ENCODE peak calls at places on chromosomes 4 and X, in seven cellular contexts. One of them, this sample, is unnamed.

GRCh38 chr4:152935661-152936445 is at the start of gene FHDC1:
- DNase-seq in endothelial cell of umbilical vein: no peak
- DNase-seq in endodermal cell: peak; percentile 97
- DNase-seq in kidney: peak; percentile 90
- DNase-seq in body of pancreas: peak; percentile 93
- DNase-seq in thyroid gland: peak; percentile 95
- DNase-seq in psoas muscle: peak; percentile 17
- DNase-seq in this sample: no peak

GRCh38 chr4:100208459-100208858 is 18.2 kb upstream of the DDIT4L start:
- DNase-seq in thyroid gland: no peak
- DNase-seq in kidney: no peak
- DNase-seq in psoas muscle: no peak
- DNase-seq in endodermal cell: no peak
- DNase-seq in body of pancreas: no peak
- DNase-seq in endothelial cell of umbilical vein: no peak
- DNase-seq in this sample: no peak

GRCh38 chr4:146123231-146123630 is 52.3 kb upstream of the LSM6 start:
- DNase-seq in kidney: no peak
- DNase-seq in endodermal cell: no peak
- DNase-seq in psoas muscle: no peak
- DNase-seq in thyroid gland: no peak
- DNase-seq in endothelial cell of umbilical vein: no peak
- DNase-seq in body of pancreas: no peak
- DNase-seq in this sample: no peak

GRCh38 chr4:105191621-105192210 is 45.0 kb downstream of the TET2 start:
- DNase-seq in thyroid gland: no peak
- DNase-seq in body of pancreas: no peak
- DNase-seq in endothelial cell of umbilical vein: peak; percentile 67
- DNase-seq in psoas muscle: no peak
- DNase-seq in kidney: no peak
- DNase-seq in endodermal cell: no peak
- DNase-seq in this sample: no peak

GRCh38 chr4:176789955-176790354 is 2.8 kb downstream of the VEGFC start:
- DNase-seq in thyroid gland: peak; percentile 9
- DNase-seq in body of pancreas: no peak
- DNase-seq in kidney: no peak
- DNase-seq in psoas muscle: no peak
- DNase-seq in endothelial cell of umbilical vein: peak; percentile 81
- DNase-seq in endodermal cell: no peak
- DNase-seq in this sample: peak; percentile 22

GRCh38 chrX:1629244-1629643 is 14.4 kb downstream of the ASMT start:
- DNase-seq in psoas muscle: no peak
- DNase-seq in kidney: no peak
- DNase-seq in endodermal cell: peak; percentile 49
- DNase-seq in thyroid gland: no peak
- DNase-seq in endothelial cell of umbilical vein: no peak
- DNase-seq in body of pancreas: no peak
- DNase-seq in this sample: no peak

GRCh38 chr4:13527983-13528822 is 16.1 kb downstream of the NKX3-2 start:
- DNase-seq in body of pancreas: no peak
- DNase-seq in endodermal cell: no peak
- DNase-seq in kidney: no peak
- DNase-seq in psoas muscle: no peak
- DNase-seq in thyroid gland: no peak
- DNase-seq in endothelial cell of umbilical vein: no peak
- DNase-seq in this sample: no peak

GRCh38 chr4:41349021-41349420 is 92.3 kb downstream of the UCHL1 start:
- DNase-seq in thyroid gland: no peak
- DNase-seq in body of pancreas: no peak
- DNase-seq in kidney: no peak
- DNase-seq in psoas muscle: no peak
- DNase-seq in endodermal cell: no peak
- DNase-seq in endothelial cell of umbilical vein: peak; percentile 88
- DNase-seq in this sample: no peak

GRCh38 chrX:43559643-43560042 is 96.5 kb upstream of the MAOA start:
- DNase-seq in psoas muscle: peak; percentile 12
- DNase-seq in kidney: no peak
- DNase-seq in endothelial cell of umbilical vein: peak; percentile 57
- DNase-seq in body of pancreas: peak; percentile 55
- DNase-seq in endodermal cell: peak; percentile 91
- DNase-seq in thyroid gland: peak; percentile 50
- DNase-seq in this sample: peak; percentile 69

GRCh38 chr4:37981844-37982720 is 21.9 kb downstream of the PTTG2 start:
- DNase-seq in endodermal cell: peak; percentile 74
- DNase-seq in body of pancreas: no peak
- DNase-seq in endothelial cell of umbilical vein: no peak
- DNase-seq in psoas muscle: no peak
- DNase-seq in thyroid gland: no peak
- DNase-seq in kidney: no peak
- DNase-seq in this sample: no peak

GRCh38 chr4:37982736-37983135 is 22.5 kb downstream of the PTTG2 start:
- DNase-seq in psoas muscle: no peak
- DNase-seq in kidney: no peak
- DNase-seq in endothelial cell of umbilical vein: no peak
- DNase-seq in thyroid gland: no peak
- DNase-seq in endodermal cell: no peak
- DNase-seq in body of pancreas: no peak
- DNase-seq in this sample: no peak

GRCh38 chr4:37978509-37978908 is 18.3 kb downstream of the PTTG2 start:
- DNase-seq in endothelial cell of umbilical vein: no peak
- DNase-seq in body of pancreas: no peak
- DNase-seq in endodermal cell: no peak
- DNase-seq in psoas muscle: no peak
- DNase-seq in thyroid gland: no peak
- DNase-seq in kidney: no peak
- DNase-seq in this sample: no peak

GRCh38 chr4:37983951-37984350 is 23.8 kb downstream of the PTTG2 start:
- DNase-seq in endothelial cell of umbilical vein: no peak
- DNase-seq in kidney: no peak
- DNase-seq in thyroid gland: no peak
- DNase-seq in endodermal cell: no peak
- DNase-seq in body of pancreas: no peak
- DNase-seq in psoas muscle: no peak
- DNase-seq in this sample: no peak

DNA sequence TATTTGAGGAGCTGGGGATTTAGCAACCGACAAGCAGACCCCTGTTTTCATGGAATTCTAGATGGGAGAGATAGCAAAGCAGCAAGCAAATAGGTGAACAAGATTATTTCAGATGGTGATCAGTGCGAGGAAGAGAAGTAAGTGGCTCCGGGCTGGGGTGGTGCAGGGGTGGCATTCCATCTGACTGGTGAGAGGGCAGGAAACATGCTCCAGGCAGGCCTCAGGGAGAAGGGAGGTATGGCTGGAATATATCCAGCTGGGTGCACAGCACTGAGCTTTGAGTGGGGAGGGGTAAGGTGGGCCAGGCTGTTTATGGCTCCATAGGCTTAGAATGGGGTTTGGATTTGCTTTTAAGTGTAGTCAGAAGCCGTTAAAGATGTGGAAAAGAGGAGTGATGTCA is 21.2 kb downstream of the PTTG2 start:
- DNase-seq in psoas muscle: no peak
- DNase-seq in endothelial cell of umbilical vein: no peak
- DNase-seq in endodermal cell: peak; percentile 57
- DNase-seq in kidney: no peak
- DNase-seq in thyroid gland: peak; percentile 65
- DNase-seq in body of pancreas: no peak
- DNase-seq in this sample: no peak
- H3K4me1 ChIP-seq in psoas muscle: peaks cover 7% of the 10 kb centered on the region
- H3K4me1 ChIP-seq in endothelial cell of umbilical vein: peaks cover 13% of the 10 kb centered on the region
- H3K4me1 ChIP-seq in endodermal cell: peaks cover 8% of the 10 kb centered on the region
- H3K4me1 ChIP-seq in kidney: peaks cover 49% of the 10 kb centered on the region
- H3K4me1 ChIP-seq in thyroid gland: peaks cover 61% of the 10 kb centered on the region
- H3K4me1 ChIP-seq in body of pancreas: peaks cover 44% of the 10 kb centered on the region
- H3K4me1 ChIP-seq in this sample: no peaks in the 10 kb centered on the region

DNA sequence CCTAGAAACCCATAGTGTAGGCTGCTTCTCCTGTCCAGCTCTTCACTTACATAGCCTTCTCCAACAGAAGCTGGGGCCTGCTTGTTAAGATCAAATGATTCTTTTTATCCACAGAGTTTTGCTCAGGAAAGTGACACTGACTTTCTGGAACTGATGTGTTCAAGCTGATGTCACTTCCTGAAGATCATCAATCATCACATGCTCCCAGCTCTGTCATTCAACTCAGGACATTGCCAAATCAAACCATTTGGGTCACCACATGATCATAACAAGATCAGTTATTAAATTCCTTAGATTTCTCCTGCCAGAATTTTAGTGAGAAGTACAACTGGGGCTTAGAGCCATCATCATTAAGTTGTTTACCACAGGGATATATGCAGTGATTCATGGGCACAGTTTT is 39.4 kb downstream of the GLRA3 start:
- DNase-seq in endothelial cell of umbilical vein: no peak
- DNase-seq in kidney: no peak
- DNase-seq in psoas muscle: no peak
- DNase-seq in thyroid gland: no peak
- DNase-seq in endodermal cell: no peak
- DNase-seq in body of pancreas: no peak
- DNase-seq in this sample: no peak
- H3K27ac ChIP-seq in endothelial cell of umbilical vein: no peak overlapping the region
- H3K27ac ChIP-seq in kidney: no peak overlapping the region
- H3K27ac ChIP-seq in psoas muscle: no peak overlapping the region
- H3K27ac ChIP-seq in thyroid gland: no peak overlapping the region
- H3K27ac ChIP-seq in endodermal cell: no peak overlapping the region
- H3K27ac ChIP-seq in body of pancreas: no peak overlapping the region
- H3K27ac ChIP-seq in this sample: no peak overlapping the region

DNA sequence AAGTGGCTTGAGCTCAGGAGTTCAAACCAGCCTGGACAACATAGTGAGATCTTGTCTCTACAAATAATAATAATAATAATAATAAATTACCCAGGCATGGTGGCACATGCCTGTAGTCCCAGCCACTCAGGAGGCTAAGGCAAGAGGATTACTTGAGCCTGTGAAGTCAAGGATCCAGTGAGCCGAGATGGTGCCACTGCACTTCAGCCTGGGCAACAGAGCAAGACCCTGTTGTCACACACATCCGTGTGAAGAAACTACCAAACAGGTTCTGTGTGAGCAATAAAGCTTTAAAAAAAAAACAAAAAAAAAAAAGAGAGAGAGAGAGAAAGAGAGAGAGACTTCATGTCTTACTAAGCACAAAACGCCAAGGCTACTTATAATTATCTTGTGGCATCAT is 42.5 kb downstream of the ANOS1 start:
- DNase-seq in endodermal cell: peak; percentile 52
- DNase-seq in kidney: no peak
- DNase-seq in thyroid gland: no peak
- DNase-seq in psoas muscle: no peak
- DNase-seq in body of pancreas: no peak
- DNase-seq in endothelial cell of umbilical vein: no peak
- DNase-seq in this sample: no peak
- H3K4me1 ChIP-seq in endodermal cell: no peaks in the 10 kb centered on the region
- H3K4me1 ChIP-seq in kidney: no peaks in the 10 kb centered on the region
- H3K4me1 ChIP-seq in thyroid gland: no peaks in the 10 kb centered on the region
- H3K4me1 ChIP-seq in psoas muscle: no peaks in the 10 kb centered on the region
- H3K4me1 ChIP-seq in body of pancreas: no peaks in the 10 kb centered on the region
- H3K4me1 ChIP-seq in endothelial cell of umbilical vein: peaks cover 15% of the 10 kb centered on the region
- H3K4me1 ChIP-seq in this sample: no peaks in the 10 kb centered on the region

DNA sequence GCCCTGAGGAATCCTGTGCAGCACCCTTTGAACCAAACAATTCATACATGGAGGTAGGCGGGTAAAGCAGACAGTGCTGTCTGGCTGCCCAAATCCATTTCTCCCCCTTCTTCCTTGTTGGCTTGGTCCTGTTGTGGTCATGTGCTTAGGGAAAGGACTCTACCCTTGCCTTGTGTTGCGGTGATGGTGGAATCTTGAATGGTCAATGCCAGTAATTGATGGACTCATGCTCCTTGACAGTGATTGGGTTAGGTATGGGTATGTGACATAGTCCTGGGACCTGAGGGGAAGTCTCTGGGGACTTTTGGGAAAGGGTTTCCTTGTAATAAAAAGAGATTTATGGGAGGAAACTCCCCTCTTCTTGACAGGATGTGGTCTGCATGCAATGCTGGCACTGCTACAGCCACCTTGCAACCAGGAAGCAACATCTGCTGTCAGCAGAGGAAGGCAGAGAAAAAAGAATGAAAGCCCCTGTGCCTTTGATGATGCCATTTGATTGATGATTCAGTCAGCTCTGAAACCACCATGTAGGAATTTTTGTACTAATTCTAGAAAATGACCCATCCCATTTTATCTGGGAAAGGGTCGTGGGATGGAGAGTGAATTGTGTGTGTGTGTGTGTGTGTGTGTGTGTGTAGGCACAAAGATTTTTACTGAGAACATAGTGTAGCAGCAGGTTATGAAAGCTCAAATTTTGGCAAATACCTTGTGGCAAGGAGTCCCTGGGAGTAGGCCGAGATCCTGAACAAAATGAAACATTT is 30.0 kb upstream of the HUWE1 start:
- DNase-seq in endodermal cell: no peak
- DNase-seq in body of pancreas: no peak
- DNase-seq in thyroid gland: no peak
- DNase-seq in kidney: no peak
- DNase-seq in endothelial cell of umbilical vein: peak; percentile 1
- DNase-seq in psoas muscle: no peak
- DNase-seq in this sample: no peak
- H3K27ac ChIP-seq in endodermal cell: no peak overlapping the region
- H3K27ac ChIP-seq in body of pancreas: no peak overlapping the region
- H3K27ac ChIP-seq in thyroid gland: no peak overlapping the region
- H3K27ac ChIP-seq in kidney: no peak overlapping the region
- H3K27ac ChIP-seq in endothelial cell of umbilical vein: no peak overlapping the region
- H3K27ac ChIP-seq in psoas muscle: no peak overlapping the region
- H3K27ac ChIP-seq in this sample: no peak overlapping the region

GRCh38 chrX:48924270-48924669 is 5.4 kb upstream of the PIM2 start:
- DNase-seq in endodermal cell: no peak
- DNase-seq in kidney: no peak
- DNase-seq in psoas muscle: no peak
- DNase-seq in endothelial cell of umbilical vein: no peak
- DNase-seq in thyroid gland: no peak
- DNase-seq in body of pancreas: no peak
- DNase-seq in this sample: no peak
- H3K4me1 ChIP-seq in endodermal cell: no peaks in the 10 kb centered on the region
- H3K4me1 ChIP-seq in kidney: no peaks in the 10 kb centered on the region
- H3K4me1 ChIP-seq in psoas muscle: no peaks in the 10 kb centered on the region
- H3K4me1 ChIP-seq in endothelial cell of umbilical vein: no peaks in the 10 kb centered on the region
- H3K4me1 ChIP-seq in thyroid gland: peaks cover 5% of the 10 kb centered on the region
- H3K4me1 ChIP-seq in body of pancreas: peaks cover 8% of the 10 kb centered on the region
- H3K4me1 ChIP-seq in this sample: peaks cover 8% of the 10 kb centered on the region

DNA sequence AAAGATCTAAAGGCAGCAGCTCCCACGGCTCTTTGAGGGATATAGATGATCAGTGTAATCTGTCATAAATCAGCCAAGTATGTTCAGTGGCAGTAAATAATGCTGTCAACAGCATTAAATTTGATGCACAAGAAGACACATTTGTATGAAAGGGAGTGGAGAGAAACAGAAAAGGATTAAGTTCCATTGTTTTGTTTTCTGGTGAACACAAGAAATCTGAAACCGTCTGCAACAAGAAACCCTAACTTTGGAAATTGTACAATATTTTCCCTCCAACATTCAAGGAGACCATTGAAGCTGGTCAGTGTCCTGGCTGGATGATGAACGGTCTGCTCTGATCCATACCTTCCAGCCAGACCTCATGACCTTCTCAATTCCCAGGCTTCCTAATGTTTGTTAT is 27.6 kb upstream of the C1QTNF7 start:
- DNase-seq in endodermal cell: no peak
- DNase-seq in thyroid gland: no peak
- DNase-seq in psoas muscle: no peak
- DNase-seq in kidney: no peak
- DNase-seq in body of pancreas: no peak
- DNase-seq in endothelial cell of umbilical vein: no peak
- DNase-seq in this sample: no peak
- H3K27ac ChIP-seq in endodermal cell: no peak overlapping the region
- H3K27ac ChIP-seq in thyroid gland: no peak overlapping the region
- H3K27ac ChIP-seq in psoas muscle: no peak overlapping the region
- H3K27ac ChIP-seq in kidney: no peak overlapping the region
- H3K27ac ChIP-seq in body of pancreas: no peak overlapping the region
- H3K27ac ChIP-seq in endothelial cell of umbilical vein: no peak overlapping the region
- H3K27ac ChIP-seq in this sample: no peak overlapping the region

This sample was measured in adrenal gland.